ENCODE peak calls at places on chromosomes 7 and 10, in six cellular contexts. V is RWPE2, A is Peyer's patch, C is upper lobe of left lung, B is tibial artery, O is lung. N is an unnamed sample.

GRCh38 chr7:112129655-112130323 is 76.4 kb downstream of the DOCK4 start:
- DNase-seq in V (no peak), A (no peak), C (no peak), B (no peak), O (peak; percentile 50), N (peak; percentile 86)

GRCh38 chr10:114932945-114933344 is 5.0 kb upstream of the TRUB1 start:
- DNase-seq in V (no peak), A (no peak), C (no peak), B (no peak), O (no peak), N (no peak)

GRCh38 chr10:73408061-73408460 is 5.8 kb downstream of the ANXA7 start:
- DNase-seq in V (no peak), A (no peak), C (no peak), B (no peak), O (no peak), N (no peak)

GRCh38 chr10:133308431-133309110 is at the start of the genes TUBGCP2 and ZNF511:
- DNase-seq in V (no peak), A (peak; percentile 79), C (peak; percentile 99), B (peak; percentile 92), O (peak; percentile 89), N (peak; percentile 91)

GRCh38 chr7:22364910-22365309 is 8.0 kb upstream of the RAPGEF5 start:
- DNase-seq in V (no peak), A (no peak), C (no peak), B (no peak), O (no peak), N (no peak)

GRCh38 chr7:128137096-128137655 is 103.9 kb upstream of the LEP start:
- DNase-seq in V (no peak), A (no peak), C (no peak), B (no peak), O (no peak), N (no peak)

GRCh38 chr7:94240902-94241301 is 153.8 kb upstream of the COL1A2 start:
- DNase-seq in V (no peak), A (no peak), C (no peak), B (no peak), O (no peak), N (no peak)

GRCh38 chr10:96746503-96746902 is 26.2 kb upstream of the PIK3AP1 start:
- DNase-seq in V (no peak), A (no peak), C (no peak), B (no peak), O (no peak), N (no peak)

GRCh38 chr10:71241899-71242620 is 29.7 kb downstream of the UNC5B start:
- DNase-seq in V (no peak), A (no peak), C (no peak), B (no peak), O (no peak), N (no peak)

GRCh38 chr7:16603633-16604032 is 41.9 kb downstream of the ANKMY2 start:
- DNase-seq in V (no peak), A (no peak), C (no peak), B (no peak), O (no peak), N (no peak)

GRCh38 chr7:29563590-29564454 is at the start of gene PRR15:
- DNase-seq in V (peak; percentile 79), A (no peak), C (peak; percentile 86), B (peak; percentile 77), O (peak; percentile 44), N (peak; percentile 49)

GRCh38 chr7:108455833-108456677 is at the start of gene NRCAM:
- DNase-seq in V (peak; percentile 57), A (no peak), C (peak; percentile 87), B (no peak), O (no peak), N (peak; percentile 38)

GRCh38 chr10:83863283-83863966 is 275.9 kb upstream of the GHITM start:
- DNase-seq in V (no peak), A (no peak), C (no peak), B (no peak), O (no peak), N (peak; percentile 76)

GRCh38 chr10:86265236-86265876 is 101.2 kb downstream of the GRID1 start:
- DNase-seq in V (peak; percentile 6), A (peak; percentile 9), C (no peak), B (peak; percentile 24), O (no peak), N (no peak)

GRCh38 chr10:61992683-61993629 is 91.5 kb downstream of the ARID5B start:
- DNase-seq in V (no peak), A (peak; percentile 72), C (peak; percentile 10), B (peak; percentile 83), O (peak; percentile 61), N (no peak)

GRCh38 chr10:82778908-82779307 is 903.9 kb downstream of the NRG3 start:
- DNase-seq in V (no peak), A (no peak), C (no peak), B (no peak), O (no peak), N (no peak)

GRCh38 chr10:61464461-61465215 is 11.5 kb upstream of the TMEM26 start:
- DNase-seq in V (no peak), A (no peak), C (no peak), B (no peak), O (no peak), N (no peak)

GRCh38 chr10:5555031-5555510 is 30.3 kb downstream of the CALML3 start:
- DNase-seq in V (no peak), A (no peak), C (no peak), B (peak; percentile 84), O (no peak), N (peak; percentile 44)

GRCh38 chr10:94524146-94524545 is 21.4 kb upstream of the HELLS start:
- DNase-seq in V (no peak), A (no peak), C (no peak), B (no peak), O (no peak), N (no peak)

GRCh38 chr7:30796105-30796869 is 25.1 kb downstream of the MINDY4 start:
- DNase-seq in V (no peak), A (no peak), C (no peak), B (no peak), O (peak; percentile 7), N (no peak)

GRCh38 chr10:43253461-43254198 is 13.2 kb downstream of the RASGEF1A start:
- DNase-seq in V (no peak), A (peak; percentile 9), C (peak; percentile 67), B (no peak), O (no peak), N (peak; percentile 16)

GRCh38 chr7:36205844-36206243 is 52.8 kb downstream of the EEPD1 start:
- DNase-seq in V (no peak), A (no peak), C (no peak), B (no peak), O (no peak), N (peak; percentile 76)

GRCh38 chr7:2708547-2709310 is 20.7 kb downstream of the AMZ1 start:
- DNase-seq in V (no peak), A (no peak), C (no peak), B (no peak), O (no peak), N (no peak)

GRCh38 chr10:52314822-52315552 is 906 bp downstream of the DKK1 start:
- DNase-seq in V (no peak), A (no peak), C (peak; percentile 50), B (no peak), O (no peak), N (peak; percentile 27)

GRCh38 chr10:118394557-118395194 is 52.6 kb upstream of the FAM204A start:
- DNase-seq in V (no peak), A (no peak), C (no peak), B (no peak), O (no peak), N (no peak)

GRCh38 chr7:46525876-46526275 is 604.8 kb upstream of the IGFBP3 start:
- DNase-seq in V (no peak), A (no peak), C (no peak), B (no peak), O (no peak), N (peak; percentile 53)

GRCh38 chr10:96044686-96045085 is 1.3 kb downstream of the CCNJ start:
- DNase-seq in V (no peak), A (no peak), C (no peak), B (no peak), O (no peak), N (no peak)

GRCh38 chr10:92242910-92243671 is 47.8 kb downstream of the CPEB3 start:
- DNase-seq in V (no peak), A (peak; percentile 64), C (no peak), B (peak; percentile 68), O (peak; percentile 63), N (peak; percentile 83)
- H3K27ac ChIP-seq in V (peak overlapping the region; percentile 27), A (peak overlapping the region; percentile 28), C (no peak overlapping the region), B (peak overlapping the region; percentile 33), O (no peak overlapping the region), N (peak overlapping the region; percentile 67)

DNA sequence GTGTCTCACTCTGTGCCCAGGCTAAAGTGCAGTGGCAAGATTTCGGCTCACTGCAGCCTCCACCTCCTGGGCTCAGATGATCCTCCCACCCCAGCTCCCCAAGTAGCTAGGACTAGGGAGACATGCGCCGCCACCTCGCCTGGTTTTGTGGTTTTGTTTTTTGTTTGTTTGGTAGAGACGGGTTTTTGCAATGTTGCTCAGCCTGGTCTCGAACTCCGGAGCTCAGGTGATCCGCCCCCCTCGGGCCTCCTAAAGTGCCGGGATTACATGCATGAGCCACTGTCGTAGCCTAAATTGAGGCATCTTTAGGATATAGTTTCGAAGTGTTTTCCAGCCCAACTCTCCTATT is 781 bp downstream of the ZNF727 start:
- DNase-seq in V (no peak), A (no peak), C (no peak), B (no peak), O (no peak), N (no peak)
- H3K4me3 ChIP-seq in V (no peak overlapping the region), A (peak overlapping the region; percentile 43), C (peak overlapping the region; percentile 56), B (peak overlapping the region; percentile 59), O (peak overlapping the region; percentile 73), N (peak overlapping the region; percentile 36)

DNA sequence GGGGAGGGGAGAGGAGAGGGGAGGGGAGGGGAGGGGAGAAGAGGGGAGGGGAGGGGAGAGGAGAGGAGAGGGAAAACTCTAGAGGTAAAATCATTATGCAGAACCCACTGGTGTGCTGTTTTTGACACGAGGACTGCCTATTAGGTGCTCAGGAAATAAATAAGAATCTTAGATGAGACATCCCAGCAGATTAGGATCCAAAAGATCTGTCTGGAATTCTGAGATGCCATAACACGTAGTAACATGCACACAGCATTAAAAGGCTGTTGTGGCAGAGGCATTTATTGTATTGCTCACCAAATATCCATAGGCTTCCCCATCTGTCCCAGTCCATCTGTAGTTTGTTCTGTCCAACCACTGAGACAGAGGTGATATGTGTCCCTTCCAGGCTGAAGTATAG is 40.8 kb upstream of the KMT2E start:
- DNase-seq in V (no peak), A (no peak), C (no peak), B (no peak), O (no peak), N (no peak)
- H3K27ac ChIP-seq in V (peak overlapping the region; percentile 86), A (peak overlapping the region; percentile 68), C (peak overlapping the region; percentile 64), B (peak overlapping the region; percentile 57), O (peak overlapping the region; percentile 53), N (no peak overlapping the region)

GRCh38 chr7:156606135-156606534 is 34.4 kb upstream of the RNF32 start:
- DNase-seq in V (no peak), A (no peak), C (no peak), B (no peak), O (no peak), N (peak; percentile 73)

GRCh38 chr7:156606618-156607331 is 33.8 kb upstream of the RNF32 start:
- DNase-seq in V (no peak), A (no peak), C (peak; percentile 63), B (no peak), O (no peak), N (no peak)

GRCh38 chr7:156609010-156609877 is 31.3 kb upstream of the RNF32 start:
- DNase-seq in V (no peak), A (no peak), C (no peak), B (no peak), O (no peak), N (no peak)

GRCh38 chr7:156607332-156608175 is 33.0 kb upstream of the RNF32 start:
- DNase-seq in V (no peak), A (no peak), C (peak; percentile 85), B (no peak), O (no peak), N (peak; percentile 60)

GRCh38 chr7:156608176-156608478 is 32.4 kb upstream of the RNF32 start:
- DNase-seq in V (no peak), A (no peak), C (peak; percentile 84), B (no peak), O (no peak), N (no peak)
- H3K4me3 ChIP-seq in V (no peak overlapping the region), A (peak overlapping the region; percentile 44), C (peak overlapping the region; percentile 45), B (peak overlapping the region; percentile 36), O (peak overlapping the region; percentile 28), N (peak overlapping the region; percentile 61)